ENCODE peak calls at places on chromosome 16, in five cellular contexts. N is uterus, A is tibial artery, H is neural crest cell, L is GM12865. G is an unnamed sample.

GRCh38 chr16:73735018-73735417 is 561.6 kb upstream of the PSMD7 start:
- DNase-seq in N (no peak), A (no peak), H (no peak), L (peak), G (no peak)

GRCh38 chr16:85524630-85525463 is 88.3 kb upstream of the GSE1 start:
- DNase-seq in N (no peak), A (peak), H (no peak), L (no peak), G (no peak)

GRCh38 chr16:66528294-66528693 is 21.6 kb downstream of the TK2 start:
- DNase-seq in N (no peak), A (no peak), H (no peak), L (no peak), G (no peak)

GRCh38 chr16:57846078-57846697 is 43.9 kb upstream of the KIFC3 start:
- DNase-seq in N (no peak), A (no peak), H (no peak), L (no peak), G (peak)

GRCh38 chr16:74053784-74054306 is 242.8 kb upstream of the PSMD7 start:
- DNase-seq in N (no peak), A (no peak), H (no peak), L (no peak), G (no peak)

GRCh38 chr16:75433732-75434413 is 570 bp upstream of the CFDP1 start:
- DNase-seq in N (peak), A (peak), H (peak), L (peak), G (peak)

GRCh38 chr16:49631521-49632041 is 224.3 kb downstream of the ZNF423 start:
- DNase-seq in N (no peak), A (no peak), H (no peak), L (no peak), G (no peak)

GRCh38 chr16:88855736-88856121 is 1.0 kb downstream of the GALNS start:
- DNase-seq in N (no peak), A (no peak), H (no peak), L (no peak), G (no peak)

GRCh38 chr16:19389246-19389645 is 28.4 kb upstream of the TMC5 start:
- DNase-seq in N (no peak), A (no peak), H (peak), L (peak), G (peak)

GRCh38 chr16:57513371-57514102 is 22.8 kb downstream of the CCDC102A start:
- DNase-seq in N (peak), A (no peak), H (no peak), L (no peak), G (peak)

GRCh38 chr16:74521691-74522090 is 85.2 kb downstream of the GLG1 start:
- DNase-seq in N (no peak), A (no peak), H (no peak), L (no peak), G (no peak)

GRCh38 chr16:52050418-52050817 is 496.5 kb downstream of the TOX3 start:
- DNase-seq in N (no peak), A (no peak), H (no peak), L (no peak), G (no peak)

GRCh38 chr16:11725457-11725856 is 17.2 kb downstream of the TXNDC11 start:
- DNase-seq in N (no peak), A (no peak), H (no peak), L (no peak), G (no peak)

GRCh38 chr16:79805621-79806020 is 205.1 kb upstream of the MAF start:
- DNase-seq in N (no peak), A (no peak), H (no peak), L (no peak), G (no peak)

GRCh38 chr16:55836158-55836611 is 3.3 kb upstream of the CES1 start:
- DNase-seq in N (no peak), A (peak), H (no peak), L (no peak), G (no peak)

GRCh38 chr16:79381552-79382042 is 218.9 kb downstream of the MAF start:
- DNase-seq in N (no peak), A (no peak), H (no peak), L (no peak), G (no peak)

GRCh38 chr16:77793417-77793816 is 5.1 kb downstream of the VAT1L start:
- DNase-seq in N (no peak), A (no peak), H (no peak), L (no peak), G (no peak)

GRCh38 chr16:74724820-74725549 is 24.3 kb upstream of the MLKL start:
- DNase-seq in N (no peak), A (no peak), H (peak), L (no peak), G (no peak)

GRCh38 chr16:31467151-31467550 is 4.8 kb upstream of the TGFB1I1 start:
- DNase-seq in N (no peak), A (no peak), H (no peak), L (no peak), G (no peak)

GRCh38 chr16:11101283-11101682 is 154.7 kb downstream of the SOCS1 start:
- DNase-seq in N (no peak), A (no peak), H (no peak), L (no peak), G (no peak)

GRCh38 chr16:6382787-6383515 is 949.7 kb upstream of the RBFOX1 start:
- DNase-seq in N (no peak), A (no peak), H (no peak), L (no peak), G (no peak)

GRCh38 chr16:58481226-58481869 is 18.6 kb upstream of the NDRG4 start:
- DNase-seq in N (no peak), A (no peak), H (no peak), L (no peak), G (no peak)

GRCh38 chr16:75122609-75123008 is 6.0 kb upstream of the LDHD start:
- DNase-seq in N (no peak), A (no peak), H (no peak), L (no peak), G (no peak)

DNA sequence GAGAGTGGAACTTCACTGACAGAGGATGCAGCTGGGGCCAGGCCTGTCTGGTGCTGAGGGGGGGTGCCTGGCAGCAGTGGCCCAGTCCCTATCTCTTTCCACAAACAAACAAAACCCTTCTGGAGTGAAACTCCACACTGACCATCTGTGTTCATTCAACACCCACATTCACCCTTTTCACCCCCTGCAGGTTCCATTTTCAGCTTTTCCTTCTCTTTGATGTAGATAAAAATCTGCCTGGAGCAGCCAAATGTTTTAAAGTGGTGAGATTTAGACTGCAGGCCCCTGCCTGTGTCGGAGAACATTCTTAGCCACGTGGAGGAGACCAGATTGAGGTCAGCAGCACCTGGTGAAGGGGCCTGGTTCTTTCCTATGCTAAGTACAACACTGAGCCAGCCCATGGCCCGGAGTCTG is 161.4 kb upstream of the CDH11 start:
- DNase-seq in N (no peak), A (no peak), H (no peak), L (no peak), G (no peak)
- TF ChIP-seq CTCF in N (no peak), A (no peak), H (no peak), L (no peak), G (no peak)

DNA sequence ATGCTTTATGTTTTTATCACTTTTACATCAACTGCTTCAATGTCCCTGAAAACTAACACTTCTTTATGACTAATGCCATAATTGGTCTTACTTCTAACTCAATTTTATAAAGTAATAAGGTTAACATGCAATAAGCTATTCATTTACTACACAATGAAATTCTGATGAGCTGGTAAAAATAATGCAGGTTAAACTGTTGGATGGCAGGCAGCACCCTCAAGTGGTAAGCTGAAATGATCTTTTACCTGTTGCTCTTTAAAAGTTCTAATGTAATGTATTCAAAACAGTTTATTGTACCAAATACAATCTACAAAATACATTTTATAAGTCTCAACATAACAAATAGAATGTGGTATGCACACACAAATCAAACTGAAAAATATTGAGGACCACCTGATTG is 1280.3 kb downstream of the CDH8 start:
- DNase-seq in N (no peak), A (no peak), H (no peak), L (no peak), G (no peak)
- TF ChIP-seq CTCF in N (no peak), A (no peak), H (no peak), L (no peak), G (no peak)

GRCh38 chr16:53258809-53259208 is 175.5 kb upstream of the RBL2 start:
- DNase-seq in N (no peak), A (no peak), H (no peak), L (no peak), G (no peak)
- TF ChIP-seq CTCF in N (no peak), A (no peak), H (no peak), L (no peak), G (no peak)

DNA sequence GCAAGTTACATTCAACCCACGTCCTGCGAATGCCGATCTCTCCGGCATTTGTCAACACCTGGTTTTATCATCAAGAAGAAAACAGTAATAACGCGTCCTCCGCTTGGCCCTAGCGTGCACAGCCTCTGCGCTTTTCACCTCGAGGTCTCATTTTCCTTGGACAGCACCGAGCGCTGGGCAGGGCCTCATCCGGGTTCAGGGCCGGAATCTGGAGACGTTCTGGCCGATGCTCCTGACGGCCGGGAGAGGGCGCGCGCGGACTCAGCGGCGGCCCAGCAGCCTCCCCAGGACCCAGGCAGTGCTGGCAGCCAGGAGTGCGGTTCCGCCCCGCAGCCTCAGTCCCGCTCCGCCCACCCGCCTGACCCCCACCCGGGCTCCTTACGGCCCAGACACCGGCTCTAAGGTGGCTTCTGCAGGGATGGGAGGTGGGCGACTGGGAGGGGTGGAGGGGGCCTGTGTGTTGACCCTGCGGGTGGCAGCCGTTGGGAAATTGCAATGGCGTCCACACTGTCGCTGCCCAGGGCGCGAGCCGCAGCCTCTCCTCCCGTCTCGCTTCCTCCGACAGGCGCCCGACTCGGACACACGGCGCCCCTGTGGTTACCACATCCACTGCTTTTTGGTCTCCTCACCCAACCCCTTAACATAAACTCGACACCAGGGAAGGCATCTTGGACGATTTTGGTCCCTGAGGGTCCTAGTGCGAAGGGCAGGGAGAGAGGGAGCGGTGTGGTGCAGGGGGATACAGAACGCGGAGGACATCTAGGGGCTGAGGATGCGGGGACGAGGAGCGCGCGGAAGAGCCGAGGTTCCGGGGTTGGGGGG is 7.4 kb upstream of the FLYWCH1 start:
- DNase-seq in N (peak), A (peak), H (peak), L (peak), G (peak)
- TF ChIP-seq CTCF in N (peak), A (peak), H (peak), L (peak), G (peak)

GRCh38 chr16:1024126-1024525 is 42.6 kb downstream of the SOX8 start:
- DNase-seq in N (no peak), A (no peak), H (no peak), L (no peak), G (no peak)
- TF ChIP-seq CTCF in N (no peak), A (no peak), H (no peak), L (no peak), G (no peak)

GRCh38 chr16:53506254-53506653 is 3.2 kb upstream of the AKTIP start:
- DNase-seq in N (no peak), A (no peak), H (no peak), L (no peak), G (no peak)

GRCh38 chr16:53504665-53505064 is 1.7 kb upstream of the AKTIP start:
- DNase-seq in N (peak), A (no peak), H (no peak), L (peak), G (no peak)

GRCh38 chr16:53502331-53503269 is at the start of gene AKTIP:
- DNase-seq in N (peak), A (no peak), H (no peak), L (peak), G (peak)

GRCh38 chr16:53503270-53503911 is 382 bp upstream of the AKTIP start:
- DNase-seq in N (peak), A (peak), H (peak), L (peak), G (peak)

DNA sequence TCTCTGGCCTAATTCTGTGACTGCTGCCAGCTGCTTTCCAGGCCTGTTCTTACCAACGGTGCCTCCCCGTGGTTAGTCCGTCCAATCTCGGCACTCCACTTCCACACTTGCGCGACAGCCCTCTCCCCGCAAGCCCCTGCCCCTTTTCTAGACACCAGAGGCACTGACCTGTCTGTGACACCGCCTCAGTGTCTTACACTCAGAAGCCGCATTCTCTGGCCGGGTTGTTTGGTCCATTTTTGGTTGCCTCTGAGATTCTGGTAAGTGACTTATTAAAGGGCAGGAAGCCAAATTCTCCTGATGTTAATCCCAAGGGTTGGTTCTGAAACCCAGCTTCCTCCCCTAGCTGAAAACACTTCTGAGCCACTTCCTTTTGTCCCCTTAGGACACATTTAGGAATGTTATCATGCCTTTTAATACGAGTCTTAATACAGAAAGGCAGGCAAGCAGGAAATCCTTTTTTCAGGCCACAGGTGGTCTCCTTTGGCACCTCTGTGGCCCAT is 1.2 kb upstream of the AKTIP start:
- DNase-seq in N (peak), A (peak), H (peak), L (peak), G (no peak)
- TF ChIP-seq CTCF in N (no peak), A (no peak), H (no peak), L (no peak), G (no peak)

GRCh38 chr16:48446534-48446920 is 61.3 kb upstream of the SIAH1 start:
- DNase-seq in N (no peak), A (no peak), H (no peak), L (no peak), G (no peak)
- TF ChIP-seq CTCF in N (no peak), A (no peak), H (no peak), L (no peak), G (no peak)

GRCh38 chr16:13839577-13839976 is 80.4 kb upstream of the ERCC4 start:
- DNase-seq in N (no peak), A (no peak), H (no peak), L (no peak), G (no peak)

GRCh38 chr16:13848795-13849194 is 71.2 kb upstream of the ERCC4 start:
- DNase-seq in N (no peak), A (no peak), H (no peak), L (no peak), G (no peak)

GRCh38 chr16:13845232-13845631 is 74.7 kb upstream of the ERCC4 start:
- DNase-seq in N (no peak), A (no peak), H (no peak), L (no peak), G (no peak)
- TF ChIP-seq CTCF in N (no peak), A (no peak), H (no peak), L (no peak), G (no peak)

DNA sequence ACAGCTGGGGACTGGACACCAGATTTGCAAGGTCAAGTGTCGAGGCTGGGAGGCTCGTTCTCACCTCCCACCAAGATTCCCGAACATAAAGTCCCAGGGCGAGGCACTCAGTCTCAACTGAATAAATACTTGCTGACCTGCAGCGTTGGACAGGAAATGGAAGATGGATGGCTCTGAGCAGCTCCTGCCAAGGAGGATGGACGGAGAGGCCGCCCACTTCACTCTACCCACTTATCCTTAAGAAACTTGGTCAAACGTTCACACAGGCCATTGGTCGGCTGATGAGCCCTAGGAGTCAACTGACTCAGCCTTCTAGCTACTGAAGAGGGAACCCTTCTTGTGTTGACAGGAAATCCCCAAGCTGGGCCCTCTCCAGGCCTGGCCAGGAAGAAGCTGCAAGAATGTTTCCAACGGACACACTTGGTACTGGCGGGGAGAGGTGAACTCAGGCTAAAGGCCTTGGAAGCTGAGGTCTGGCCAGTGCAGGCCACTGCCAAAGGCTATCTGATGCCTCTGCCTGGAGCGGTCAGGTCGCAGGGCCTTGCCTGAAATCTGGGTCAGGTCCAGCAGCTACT is 50.0 kb downstream of the VAC14 start:
- DNase-seq in N (peak), A (peak), H (no peak), L (no peak), G (no peak)
- TF ChIP-seq CTCF in N (peak), A (no peak), H (no peak), L (no peak), G (no peak)

GRCh38 chr16:4538386-4539235 is at the start of gene CDIP1:
- DNase-seq in N (peak), A (peak), H (peak), L (peak), G (peak)
- TF ChIP-seq CTCF in N (no peak), A (no peak), H (no peak), L (no peak), G (no peak)